ENCODE peak calls at places on chromosomes 1 and 21, in five cellular contexts. W is Right ventricle myocardium superior; B is activated CD8-positive, alpha-beta memory T cell treated with anti-CD3 and anti-CD28 coated beads for 24 hours; F is GM12878; L is HS-5. C is an unnamed sample.

GRCh38 chr1:110215621-110216020 is 5.5 kb downstream of the KCNC4 start:
- DNase-seq in F (no peak), B (no peak), L (no peak), W (no peak), C (no peak)

GRCh38 chr1:59081795-59082194 is 215.1 kb upstream of the FGGY start:
- DNase-seq in F (no peak), L (peak), B (no peak), W (no peak), C (no peak)

GRCh38 chr1:158145173-158145719 is 35.4 kb upstream of the CD1D start:
- DNase-seq in B (no peak), W (peak), F (no peak), L (peak), C (no peak)

GRCh38 chr21:41506526-41507520 is 1.1 kb downstream of the TMPRSS2 start:
- DNase-seq in L (no peak), B (no peak), F (no peak), W (no peak), C (no peak)

GRCh38 chr21:42080788-42081083 is 9.6 kb downstream of the UMODL1 start:
- DNase-seq in B (no peak), F (no peak), L (peak), W (no peak), C (no peak)

GRCh38 chr1:209427277-209427676 is 156.2 kb upstream of the CAMK1G start:
- DNase-seq in B (no peak), L (no peak), F (no peak), W (no peak), C (no peak)

GRCh38 chr1:230849451-230850194 is 18.7 kb downstream of the C1orf198 start:
- DNase-seq in L (peak), B (no peak), W (peak), F (no peak), C (no peak)

GRCh38 chr1:10237157-10237539 is 26.8 kb downstream of the KIF1B start:
- DNase-seq in L (no peak), F (no peak), W (no peak), B (no peak), C (no peak)

GRCh38 chr1:163472267-163472666 is 150.5 kb downstream of the NUF2 start:
- DNase-seq in L (no peak), B (no peak), W (no peak), F (no peak), C (no peak)

GRCh38 chr1:244695937-244696336 is 43.0 kb downstream of the DESI2 start:
- DNase-seq in W (no peak), L (no peak), F (no peak), B (no peak), C (no peak)

GRCh38 chr1:214634267-214634666 is 31.3 kb downstream of the CENPF start:
- DNase-seq in L (no peak), W (no peak), B (no peak), F (no peak), C (no peak)

GRCh38 chr1:22315315-22316078 is 136.2 kb upstream of the ZBTB40 start:
- DNase-seq in B (peak), L (no peak), W (no peak), F (no peak), C (peak)

GRCh38 chr21:33229776-33230517 is at the start of gene IFNAR2:
- DNase-seq in F (no peak), W (peak), B (peak), L (peak), C (no peak)

GRCh38 chr1:224238756-224239155 is 55.7 kb downstream of the DEGS1 start:
- DNase-seq in B (no peak), W (no peak), F (no peak), L (no peak), C (no peak)

GRCh38 chr1:93692983-93693591 is 11.4 kb upstream of the BCAR3 start:
- DNase-seq in L (peak), F (peak), B (peak), W (no peak), C (no peak)

GRCh38 chr21:31220567-31220966 is 123.5 kb downstream of the TIAM1 start:
- DNase-seq in B (no peak), F (no peak), L (no peak), W (no peak), C (no peak)

GRCh38 chr1:22414244-22414751 is 37.4 kb upstream of the ZBTB40 start:
- DNase-seq in F (no peak), L (no peak), W (no peak), B (no peak), C (no peak)

GRCh38 chr1:119108993-119109392 is 31.5 kb downstream of the WARS2 start:
- DNase-seq in F (no peak), W (no peak), B (no peak), L (no peak), C (no peak)

GRCh38 chr1:208837242-208837641 is 593.1 kb upstream of the PLXNA2 start:
- DNase-seq in F (no peak), W (no peak), L (no peak), B (no peak), C (no peak)

GRCh38 chr21:24076179-24076578 is 1531.1 kb downstream of the MRPL39 start:
- DNase-seq in L (no peak), F (no peak), W (no peak), B (no peak), C (no peak)

GRCh38 chr1:197923013-197923412 is 5.8 kb downstream of the LHX9 start:
- DNase-seq in W (no peak), B (no peak), L (no peak), F (no peak), C (no peak)

GRCh38 chr21:17050646-17051045 is 462.2 kb upstream of the CXADR start:
- DNase-seq in W (no peak), F (no peak), L (no peak), B (no peak), C (no peak)

GRCh38 chr1:14735861-14736260 is 137.4 kb downstream of the KAZN start:
- DNase-seq in W (no peak), F (no peak), B (no peak), L (no peak), C (no peak)

GRCh38 chr1:2528966-2529750 is 905 bp downstream of the HES5 start:
- DNase-seq in L (no peak), F (no peak), W (no peak), B (peak), C (no peak)

GRCh38 chr1:241323510-241323909 is 33.5 kb downstream of the RGS7 start:
- DNase-seq in F (no peak), L (no peak), B (no peak), W (no peak), C (no peak)

GRCh38 chr1:158819461-158820443 is 11.4 kb upstream of the MNDA start:
- DNase-seq in B (no peak), F (peak), L (no peak), W (no peak), C (no peak)

GRCh38 chr1:115596080-115596795 is 45.5 kb upstream of the VANGL1 start:
- DNase-seq in L (no peak), F (no peak), B (no peak), W (no peak), C (no peak)

GRCh38 chr1:147247656-147248238 is 5.3 kb downstream of the CHD1L start:
- DNase-seq in F (no peak), L (no peak), B (no peak), W (no peak), C (no peak)

GRCh38 chr1:108715932-108716331 is 3.2 kb downstream of the FNDC7 start:
- DNase-seq in F (no peak), L (no peak), B (no peak), W (no peak), C (no peak)

GRCh38 chr1:24913616-24914225 is 16.4 kb downstream of the RUNX3 start:
- DNase-seq in L (no peak), F (no peak), B (no peak), W (no peak), C (no peak)

GRCh38 chr1:187078916-187079315 is 250.2 kb downstream of the PLA2G4A start:
- DNase-seq in B (no peak), W (no peak), F (no peak), L (no peak), C (no peak)

GRCh38 chr21:43312751-43313169 is 114.2 kb downstream of the SIK1 start:
- DNase-seq in F (peak), W (no peak), B (no peak), L (no peak), C (no peak)

GRCh38 chr1:202688401-202688800 is 21.9 kb downstream of the SYT2 start:
- DNase-seq in L (no peak), F (no peak), W (no peak), B (no peak), C (no peak)